ENCODE peak calls at places on chromosomes 11 and 22, in eight cellular contexts. One of them, this sample, is unnamed.

GRCh38 chr11:118138839-118139420 is 13.7 kb downstream of the SCN4B start:
- DNase-seq in cardiac muscle cell: no peak
- DNase-seq in body of pancreas: no peak
- DNase-seq in T-helper 1 cell: no peak
- DNase-seq in stimulated activated CD4-positive, alpha-beta T cell treated with anti-CD3 and anti-CD28 coated beads, Interleukin-15, amount 100 ng/mL, for 24 hours: no peak
- DNase-seq in A673: no peak
- DNase-seq in AG10803: no peak
- DNase-seq in astrocyte of the cerebellum: no peak
- DNase-seq in this sample: no peak

GRCh38 chr11:8209208-8209807 is 40.5 kb upstream of the RIC3 start:
- DNase-seq in cardiac muscle cell: no peak
- DNase-seq in body of pancreas: peak
- DNase-seq in T-helper 1 cell: no peak
- DNase-seq in stimulated activated CD4-positive, alpha-beta T cell treated with anti-CD3 and anti-CD28 coated beads, Interleukin-15, amount 100 ng/mL, for 24 hours: peak
- DNase-seq in A673: no peak
- DNase-seq in AG10803: no peak
- DNase-seq in astrocyte of the cerebellum: no peak
- DNase-seq in this sample: no peak

GRCh38 chr11:70423523-70424505 is 25.5 kb downstream of the CTTN start:
- DNase-seq in cardiac muscle cell: no peak
- DNase-seq in body of pancreas: peak
- DNase-seq in T-helper 1 cell: no peak
- DNase-seq in stimulated activated CD4-positive, alpha-beta T cell treated with anti-CD3 and anti-CD28 coated beads, Interleukin-15, amount 100 ng/mL, for 24 hours: peak
- DNase-seq in A673: no peak
- DNase-seq in AG10803: peak
- DNase-seq in astrocyte of the cerebellum: peak
- DNase-seq in this sample: peak

GRCh38 chr22:49450521-49450920 is 377.2 kb downstream of the BRD1 start:
- DNase-seq in cardiac muscle cell: no peak
- DNase-seq in body of pancreas: no peak
- DNase-seq in T-helper 1 cell: no peak
- DNase-seq in stimulated activated CD4-positive, alpha-beta T cell treated with anti-CD3 and anti-CD28 coated beads, Interleukin-15, amount 100 ng/mL, for 24 hours: no peak
- DNase-seq in A673: peak
- DNase-seq in AG10803: no peak
- DNase-seq in astrocyte of the cerebellum: no peak
- DNase-seq in this sample: no peak

GRCh38 chr11:94106699-94107098 is 21.9 kb upstream of the PANX1 start:
- DNase-seq in cardiac muscle cell: no peak
- DNase-seq in body of pancreas: no peak
- DNase-seq in T-helper 1 cell: no peak
- DNase-seq in stimulated activated CD4-positive, alpha-beta T cell treated with anti-CD3 and anti-CD28 coated beads, Interleukin-15, amount 100 ng/mL, for 24 hours: no peak
- DNase-seq in A673: no peak
- DNase-seq in AG10803: no peak
- DNase-seq in astrocyte of the cerebellum: no peak
- DNase-seq in this sample: no peak

GRCh38 chr22:29469755-29470154 is 10.3 kb upstream of the NEFH start:
- DNase-seq in cardiac muscle cell: peak
- DNase-seq in body of pancreas: no peak
- DNase-seq in T-helper 1 cell: no peak
- DNase-seq in stimulated activated CD4-positive, alpha-beta T cell treated with anti-CD3 and anti-CD28 coated beads, Interleukin-15, amount 100 ng/mL, for 24 hours: no peak
- DNase-seq in A673: no peak
- DNase-seq in AG10803: no peak
- DNase-seq in astrocyte of the cerebellum: no peak
- DNase-seq in this sample: no peak

GRCh38 chr11:11171285-11171684 is 181.8 kb downstream of the CSNK2A3 start:
- DNase-seq in cardiac muscle cell: peak
- DNase-seq in body of pancreas: no peak
- DNase-seq in T-helper 1 cell: no peak
- DNase-seq in stimulated activated CD4-positive, alpha-beta T cell treated with anti-CD3 and anti-CD28 coated beads, Interleukin-15, amount 100 ng/mL, for 24 hours: no peak
- DNase-seq in A673: no peak
- DNase-seq in AG10803: no peak
- DNase-seq in astrocyte of the cerebellum: no peak
- DNase-seq in this sample: no peak

GRCh38 chr11:17699157-17700114 is 19.9 kb upstream of the MYOD1 start:
- DNase-seq in cardiac muscle cell: no peak
- DNase-seq in body of pancreas: no peak
- DNase-seq in T-helper 1 cell: no peak
- DNase-seq in stimulated activated CD4-positive, alpha-beta T cell treated with anti-CD3 and anti-CD28 coated beads, Interleukin-15, amount 100 ng/mL, for 24 hours: no peak
- DNase-seq in A673: peak
- DNase-seq in AG10803: peak
- DNase-seq in astrocyte of the cerebellum: no peak
- DNase-seq in this sample: no peak

GRCh38 chr11:62573006-62573591 is 592 bp downstream of the EEF1G start:
- DNase-seq in cardiac muscle cell: peak
- DNase-seq in body of pancreas: peak
- DNase-seq in T-helper 1 cell: no peak
- DNase-seq in stimulated activated CD4-positive, alpha-beta T cell treated with anti-CD3 and anti-CD28 coated beads, Interleukin-15, amount 100 ng/mL, for 24 hours: peak
- DNase-seq in A673: peak
- DNase-seq in AG10803: no peak
- DNase-seq in astrocyte of the cerebellum: no peak
- DNase-seq in this sample: peak

GRCh38 chr11:10325398-10326079 is 20.7 kb downstream of the ADM start:
- DNase-seq in cardiac muscle cell: no peak
- DNase-seq in body of pancreas: no peak
- DNase-seq in T-helper 1 cell: no peak
- DNase-seq in stimulated activated CD4-positive, alpha-beta T cell treated with anti-CD3 and anti-CD28 coated beads, Interleukin-15, amount 100 ng/mL, for 24 hours: no peak
- DNase-seq in A673: no peak
- DNase-seq in AG10803: peak
- DNase-seq in astrocyte of the cerebellum: no peak
- DNase-seq in this sample: peak

GRCh38 chr11:10305262-10305963 is 540 bp downstream of the ADM start:
- DNase-seq in cardiac muscle cell: peak
- DNase-seq in body of pancreas: peak
- DNase-seq in T-helper 1 cell: no peak
- DNase-seq in stimulated activated CD4-positive, alpha-beta T cell treated with anti-CD3 and anti-CD28 coated beads, Interleukin-15, amount 100 ng/mL, for 24 hours: peak
- DNase-seq in A673: peak
- DNase-seq in AG10803: peak
- DNase-seq in astrocyte of the cerebellum: no peak
- DNase-seq in this sample: peak

GRCh38 chr11:75173336-75173735 is 22.4 kb downstream of the SLCO2B1 start:
- DNase-seq in cardiac muscle cell: no peak
- DNase-seq in body of pancreas: no peak
- DNase-seq in T-helper 1 cell: no peak
- DNase-seq in stimulated activated CD4-positive, alpha-beta T cell treated with anti-CD3 and anti-CD28 coated beads, Interleukin-15, amount 100 ng/mL, for 24 hours: no peak
- DNase-seq in A673: no peak
- DNase-seq in AG10803: no peak
- DNase-seq in astrocyte of the cerebellum: no peak
- DNase-seq in this sample: no peak

GRCh38 chr11:104531075-104531474 is 367.1 kb upstream of the PDGFD start:
- DNase-seq in cardiac muscle cell: no peak
- DNase-seq in body of pancreas: no peak
- DNase-seq in T-helper 1 cell: no peak
- DNase-seq in stimulated activated CD4-positive, alpha-beta T cell treated with anti-CD3 and anti-CD28 coated beads, Interleukin-15, amount 100 ng/mL, for 24 hours: peak
- DNase-seq in A673: peak
- DNase-seq in AG10803: no peak
- DNase-seq in astrocyte of the cerebellum: no peak
- DNase-seq in this sample: peak

GRCh38 chr11:34929794-34930763 is 13.7 kb downstream of the PDHX start:
- DNase-seq in cardiac muscle cell: no peak
- DNase-seq in body of pancreas: peak
- DNase-seq in T-helper 1 cell: no peak
- DNase-seq in stimulated activated CD4-positive, alpha-beta T cell treated with anti-CD3 and anti-CD28 coated beads, Interleukin-15, amount 100 ng/mL, for 24 hours: no peak
- DNase-seq in A673: no peak
- DNase-seq in AG10803: no peak
- DNase-seq in astrocyte of the cerebellum: no peak
- DNase-seq in this sample: no peak

GRCh38 chr22:29782061-29782845 is 15.1 kb downstream of the UQCR10 start:
- DNase-seq in cardiac muscle cell: no peak
- DNase-seq in body of pancreas: peak
- DNase-seq in T-helper 1 cell: no peak
- DNase-seq in stimulated activated CD4-positive, alpha-beta T cell treated with anti-CD3 and anti-CD28 coated beads, Interleukin-15, amount 100 ng/mL, for 24 hours: no peak
- DNase-seq in A673: no peak
- DNase-seq in AG10803: peak
- DNase-seq in astrocyte of the cerebellum: no peak
- DNase-seq in this sample: no peak

GRCh38 chr11:14578551-14578956 is 58.4 kb upstream of the PSMA1 start:
- DNase-seq in cardiac muscle cell: peak
- DNase-seq in body of pancreas: peak
- DNase-seq in T-helper 1 cell: peak
- DNase-seq in stimulated activated CD4-positive, alpha-beta T cell treated with anti-CD3 and anti-CD28 coated beads, Interleukin-15, amount 100 ng/mL, for 24 hours: peak
- DNase-seq in A673: peak
- DNase-seq in AG10803: peak
- DNase-seq in astrocyte of the cerebellum: no peak
- DNase-seq in this sample: peak

GRCh38 chr11:124415356-124415923 is 9.2 kb downstream of the OR8B4 start:
- DNase-seq in cardiac muscle cell: peak
- DNase-seq in body of pancreas: peak
- DNase-seq in T-helper 1 cell: no peak
- DNase-seq in stimulated activated CD4-positive, alpha-beta T cell treated with anti-CD3 and anti-CD28 coated beads, Interleukin-15, amount 100 ng/mL, for 24 hours: no peak
- DNase-seq in A673: peak
- DNase-seq in AG10803: peak
- DNase-seq in astrocyte of the cerebellum: peak
- DNase-seq in this sample: peak

GRCh38 chr22:22565991-22566390 is 6.9 kb upstream of the PRAME start:
- DNase-seq in cardiac muscle cell: no peak
- DNase-seq in body of pancreas: no peak
- DNase-seq in T-helper 1 cell: no peak
- DNase-seq in stimulated activated CD4-positive, alpha-beta T cell treated with anti-CD3 and anti-CD28 coated beads, Interleukin-15, amount 100 ng/mL, for 24 hours: no peak
- DNase-seq in A673: peak
- DNase-seq in AG10803: no peak
- DNase-seq in astrocyte of the cerebellum: no peak
- DNase-seq in this sample: peak

GRCh38 chr11:69280994-69281393 is 13.0 kb upstream of the MYEOV start:
- DNase-seq in cardiac muscle cell: no peak
- DNase-seq in body of pancreas: peak
- DNase-seq in T-helper 1 cell: no peak
- DNase-seq in stimulated activated CD4-positive, alpha-beta T cell treated with anti-CD3 and anti-CD28 coated beads, Interleukin-15, amount 100 ng/mL, for 24 hours: no peak
- DNase-seq in A673: no peak
- DNase-seq in AG10803: peak
- DNase-seq in astrocyte of the cerebellum: peak
- DNase-seq in this sample: no peak

GRCh38 chr22:29314074-29314473 is 1.4 kb downstream of the RASL10A start:
- DNase-seq in cardiac muscle cell: no peak
- DNase-seq in body of pancreas: no peak
- DNase-seq in T-helper 1 cell: no peak
- DNase-seq in stimulated activated CD4-positive, alpha-beta T cell treated with anti-CD3 and anti-CD28 coated beads, Interleukin-15, amount 100 ng/mL, for 24 hours: no peak
- DNase-seq in A673: no peak
- DNase-seq in AG10803: no peak
- DNase-seq in astrocyte of the cerebellum: no peak
- DNase-seq in this sample: no peak

GRCh38 chr11:120952503-120953229 is 71.2 kb upstream of the TBCEL start:
- DNase-seq in cardiac muscle cell: peak
- DNase-seq in body of pancreas: peak
- DNase-seq in T-helper 1 cell: no peak
- DNase-seq in stimulated activated CD4-positive, alpha-beta T cell treated with anti-CD3 and anti-CD28 coated beads, Interleukin-15, amount 100 ng/mL, for 24 hours: peak
- DNase-seq in A673: peak
- DNase-seq in AG10803: peak
- DNase-seq in astrocyte of the cerebellum: peak
- DNase-seq in this sample: peak

GRCh38 chr11:117423046-117423575 is 95.5 kb downstream of the CEP164 start:
- DNase-seq in cardiac muscle cell: no peak
- DNase-seq in body of pancreas: no peak
- DNase-seq in T-helper 1 cell: no peak
- DNase-seq in stimulated activated CD4-positive, alpha-beta T cell treated with anti-CD3 and anti-CD28 coated beads, Interleukin-15, amount 100 ng/mL, for 24 hours: no peak
- DNase-seq in A673: no peak
- DNase-seq in AG10803: no peak
- DNase-seq in astrocyte of the cerebellum: no peak
- DNase-seq in this sample: no peak

GRCh38 chr22:46758867-46759290 is 3.6 kb upstream of the TBC1D22A start:
- DNase-seq in cardiac muscle cell: peak
- DNase-seq in body of pancreas: peak
- DNase-seq in T-helper 1 cell: no peak
- DNase-seq in stimulated activated CD4-positive, alpha-beta T cell treated with anti-CD3 and anti-CD28 coated beads, Interleukin-15, amount 100 ng/mL, for 24 hours: peak
- DNase-seq in A673: peak
- DNase-seq in AG10803: peak
- DNase-seq in astrocyte of the cerebellum: no peak
- DNase-seq in this sample: peak

GRCh38 chr11:72015511-72016061 is 16.9 kb downstream of the IL18BP start:
- DNase-seq in cardiac muscle cell: peak
- DNase-seq in body of pancreas: no peak
- DNase-seq in T-helper 1 cell: no peak
- DNase-seq in stimulated activated CD4-positive, alpha-beta T cell treated with anti-CD3 and anti-CD28 coated beads, Interleukin-15, amount 100 ng/mL, for 24 hours: no peak
- DNase-seq in A673: no peak
- DNase-seq in AG10803: no peak
- DNase-seq in astrocyte of the cerebellum: no peak
- DNase-seq in this sample: no peak

GRCh38 chr11:99366476-99366992 is 345.8 kb downstream of the CNTN5 start:
- DNase-seq in cardiac muscle cell: no peak
- DNase-seq in body of pancreas: no peak
- DNase-seq in T-helper 1 cell: no peak
- DNase-seq in stimulated activated CD4-positive, alpha-beta T cell treated with anti-CD3 and anti-CD28 coated beads, Interleukin-15, amount 100 ng/mL, for 24 hours: no peak
- DNase-seq in A673: peak
- DNase-seq in AG10803: no peak
- DNase-seq in astrocyte of the cerebellum: no peak
- DNase-seq in this sample: no peak

GRCh38 chr11:64742087-64742939 is 1.6 kb downstream of the RASGRP2 start:
- DNase-seq in cardiac muscle cell: peak
- DNase-seq in body of pancreas: no peak
- DNase-seq in T-helper 1 cell: no peak
- DNase-seq in stimulated activated CD4-positive, alpha-beta T cell treated with anti-CD3 and anti-CD28 coated beads, Interleukin-15, amount 100 ng/mL, for 24 hours: peak
- DNase-seq in A673: no peak
- DNase-seq in AG10803: no peak
- DNase-seq in astrocyte of the cerebellum: no peak
- DNase-seq in this sample: no peak

GRCh38 chr11:86035920-86036319 is 33.0 kb downstream of the PICALM start:
- DNase-seq in cardiac muscle cell: no peak
- DNase-seq in body of pancreas: no peak
- DNase-seq in T-helper 1 cell: no peak
- DNase-seq in stimulated activated CD4-positive, alpha-beta T cell treated with anti-CD3 and anti-CD28 coated beads, Interleukin-15, amount 100 ng/mL, for 24 hours: no peak
- DNase-seq in A673: no peak
- DNase-seq in AG10803: no peak
- DNase-seq in astrocyte of the cerebellum: no peak
- DNase-seq in this sample: no peak

GRCh38 chr11:114159802-114160588 is 100.5 kb downstream of the ZBTB16 start:
- DNase-seq in cardiac muscle cell: peak
- DNase-seq in body of pancreas: peak
- DNase-seq in T-helper 1 cell: peak
- DNase-seq in stimulated activated CD4-positive, alpha-beta T cell treated with anti-CD3 and anti-CD28 coated beads, Interleukin-15, amount 100 ng/mL, for 24 hours: peak
- DNase-seq in A673: peak
- DNase-seq in AG10803: peak
- DNase-seq in astrocyte of the cerebellum: peak
- DNase-seq in this sample: peak

GRCh38 chr11:73426184-73426845 is 50.1 kb downstream of the RELT start:
- DNase-seq in cardiac muscle cell: peak
- DNase-seq in body of pancreas: no peak
- DNase-seq in T-helper 1 cell: no peak
- DNase-seq in stimulated activated CD4-positive, alpha-beta T cell treated with anti-CD3 and anti-CD28 coated beads, Interleukin-15, amount 100 ng/mL, for 24 hours: no peak
- DNase-seq in A673: no peak
- DNase-seq in AG10803: peak
- DNase-seq in astrocyte of the cerebellum: no peak
- DNase-seq in this sample: no peak

GRCh38 chr22:24444729-24445466 is 17.5 kb downstream of the ADORA2A start:
- DNase-seq in cardiac muscle cell: peak
- DNase-seq in body of pancreas: no peak
- DNase-seq in T-helper 1 cell: no peak
- DNase-seq in stimulated activated CD4-positive, alpha-beta T cell treated with anti-CD3 and anti-CD28 coated beads, Interleukin-15, amount 100 ng/mL, for 24 hours: no peak
- DNase-seq in A673: no peak
- DNase-seq in AG10803: no peak
- DNase-seq in astrocyte of the cerebellum: no peak
- DNase-seq in this sample: no peak

GRCh38 chr22:37880668-37881440 is 25.2 kb upstream of the MICALL1 start:
- DNase-seq in cardiac muscle cell: no peak
- DNase-seq in body of pancreas: no peak
- DNase-seq in T-helper 1 cell: no peak
- DNase-seq in stimulated activated CD4-positive, alpha-beta T cell treated with anti-CD3 and anti-CD28 coated beads, Interleukin-15, amount 100 ng/mL, for 24 hours: no peak
- DNase-seq in A673: peak
- DNase-seq in AG10803: peak
- DNase-seq in astrocyte of the cerebellum: peak
- DNase-seq in this sample: peak

GRCh38 chr11:15333407-15333806 is 218.7 kb downstream of the INSC start:
- DNase-seq in cardiac muscle cell: no peak
- DNase-seq in body of pancreas: no peak
- DNase-seq in T-helper 1 cell: no peak
- DNase-seq in stimulated activated CD4-positive, alpha-beta T cell treated with anti-CD3 and anti-CD28 coated beads, Interleukin-15, amount 100 ng/mL, for 24 hours: no peak
- DNase-seq in A673: no peak
- DNase-seq in AG10803: no peak
- DNase-seq in astrocyte of the cerebellum: no peak
- DNase-seq in this sample: no peak

GRCh38 chr11:2318123-2318522 is 16.3 kb downstream of the TSPAN32 start:
- DNase-seq in cardiac muscle cell: no peak
- DNase-seq in body of pancreas: no peak
- DNase-seq in T-helper 1 cell: no peak
- DNase-seq in stimulated activated CD4-positive, alpha-beta T cell treated with anti-CD3 and anti-CD28 coated beads, Interleukin-15, amount 100 ng/mL, for 24 hours: no peak
- DNase-seq in A673: no peak
- DNase-seq in AG10803: no peak
- DNase-seq in astrocyte of the cerebellum: no peak
- DNase-seq in this sample: no peak

GRCh38 chr11:46977038-46977818 is 40.7 kb downstream of the CSTPP1 start:
- DNase-seq in cardiac muscle cell: peak
- DNase-seq in body of pancreas: no peak
- DNase-seq in T-helper 1 cell: no peak
- DNase-seq in stimulated activated CD4-positive, alpha-beta T cell treated with anti-CD3 and anti-CD28 coated beads, Interleukin-15, amount 100 ng/mL, for 24 hours: no peak
- DNase-seq in A673: peak
- DNase-seq in AG10803: no peak
- DNase-seq in astrocyte of the cerebellum: no peak
- DNase-seq in this sample: peak

This sample was measured in lung microvascular endothelial cell.